ENCODE peak calls at places on chromosomes 6 and 20, in nine cellular contexts. I is psoas muscle, O is lower leg skin, T is adrenal gland, X is Panc1, P is cardiac fibroblast, A is transverse colon, C is neural progenitor cell, R is hepatocyte. K is an unnamed sample.

GRCh38 chr6:67459556-67459955 is 1175.5 kb upstream of the ADGRB3 start:
- DNase-seq in I (no peak), O (no peak), T (no peak), X (no peak), P (no peak), A (no peak), C (no peak), R (no peak), K (no peak)

GRCh38 chr6:150600302-150601017 is 775 bp downstream of the PLEKHG1 start:
- DNase-seq in I (peak), O (peak), T (peak), X (peak), P (peak), A (peak), C (peak), R (peak), K (peak)

GRCh38 chr6:115004982-115005381 is 662.2 kb upstream of the HS3ST5 start:
- DNase-seq in I (no peak), O (no peak), T (no peak), X (no peak), P (no peak), A (no peak), C (peak), R (no peak), K (no peak)

GRCh38 chr20:58712116-58712822 is 19.7 kb downstream of the NPEPL1 start:
- DNase-seq in I (no peak), O (peak), T (peak), X (no peak), P (no peak), A (peak), C (no peak), R (peak), K (peak)

GRCh38 chr6:149028767-149029405 is 282.1 kb downstream of the UST start:
- DNase-seq in I (no peak), O (peak), T (peak), X (peak), P (peak), A (peak), C (peak), R (peak), K (no peak)

GRCh38 chr6:35774116-35774794 is 2.1 kb upstream of the CLPSL2 start:
- DNase-seq in I (no peak), O (no peak), T (no peak), X (no peak), P (no peak), A (no peak), C (no peak), R (no peak), K (peak)

GRCh38 chr6:24574809-24575208 is 71.2 kb downstream of the KIAA0319 start:
- DNase-seq in I (no peak), O (no peak), T (no peak), X (no peak), P (no peak), A (no peak), C (no peak), R (no peak), K (no peak)

GRCh38 chr6:15420959-15421438 is 175.1 kb downstream of the JARID2 start:
- DNase-seq in I (no peak), O (no peak), T (no peak), X (no peak), P (no peak), A (no peak), C (no peak), R (no peak), K (no peak)

GRCh38 chr6:44264154-44265002 is 973 bp downstream of the NFKBIE start:
- DNase-seq in I (no peak), O (no peak), T (no peak), X (no peak), P (peak), A (peak), C (no peak), R (no peak), K (no peak)

GRCh38 chr6:139852484-139853140 is 478.2 kb upstream of the CITED2 start:
- DNase-seq in I (no peak), O (no peak), T (no peak), X (no peak), P (peak), A (peak), C (no peak), R (peak), K (no peak)

DNA sequence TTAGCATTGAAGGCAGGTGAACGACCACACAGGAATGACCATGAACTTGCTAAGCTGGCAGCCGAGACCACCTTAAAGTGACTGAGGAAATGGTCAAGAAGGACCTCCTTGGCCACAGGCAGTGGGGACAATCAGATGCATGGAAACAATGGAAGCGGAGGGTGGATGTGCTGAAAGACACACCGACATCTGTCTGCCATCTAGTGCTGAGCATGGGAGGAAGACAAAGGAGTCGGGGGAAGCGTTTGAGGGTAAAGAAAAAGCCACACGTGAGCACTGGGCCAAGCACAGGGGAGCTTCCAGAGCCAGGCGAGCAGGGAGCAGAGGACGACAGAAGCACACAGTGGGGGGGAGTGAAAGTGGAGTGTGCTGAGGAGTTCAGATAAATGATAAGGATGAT is 367.8 kb downstream of the ZFAND3 start:
- DNase-seq in I (no peak), O (no peak), T (no peak), X (no peak), P (no peak), A (no peak), C (peak), R (no peak), K (no peak)
- TF ChIP-seq CTCF in I (no peak), O (no peak), T (no peak), X (no peak), P (no peak), A (no peak), C (peak), R (peak), K (no peak)

GRCh38 chr20:34302723-34303528 is at the start of gene AHCY:
- DNase-seq in I (peak), O (peak), T (peak), X (peak), P (peak), A (peak), C (peak), R (peak), K (peak)

GRCh38 chr20:34299925-34300806 is 3.0 kb downstream of the AHCY start:
- DNase-seq in I (no peak), O (no peak), T (no peak), X (no peak), P (peak), A (no peak), C (no peak), R (peak), K (no peak)

GRCh38 chr20:34302312-34302722 is 838 bp downstream of the AHCY start:
- DNase-seq in I (no peak), O (no peak), T (no peak), X (no peak), P (peak), A (no peak), C (peak), R (peak), K (no peak)

GRCh38 chr20:34301587-34302311 is 1.4 kb downstream of the AHCY start:
- DNase-seq in I (no peak), O (no peak), T (no peak), X (no peak), P (no peak), A (peak), C (no peak), R (no peak), K (no peak)

DNA sequence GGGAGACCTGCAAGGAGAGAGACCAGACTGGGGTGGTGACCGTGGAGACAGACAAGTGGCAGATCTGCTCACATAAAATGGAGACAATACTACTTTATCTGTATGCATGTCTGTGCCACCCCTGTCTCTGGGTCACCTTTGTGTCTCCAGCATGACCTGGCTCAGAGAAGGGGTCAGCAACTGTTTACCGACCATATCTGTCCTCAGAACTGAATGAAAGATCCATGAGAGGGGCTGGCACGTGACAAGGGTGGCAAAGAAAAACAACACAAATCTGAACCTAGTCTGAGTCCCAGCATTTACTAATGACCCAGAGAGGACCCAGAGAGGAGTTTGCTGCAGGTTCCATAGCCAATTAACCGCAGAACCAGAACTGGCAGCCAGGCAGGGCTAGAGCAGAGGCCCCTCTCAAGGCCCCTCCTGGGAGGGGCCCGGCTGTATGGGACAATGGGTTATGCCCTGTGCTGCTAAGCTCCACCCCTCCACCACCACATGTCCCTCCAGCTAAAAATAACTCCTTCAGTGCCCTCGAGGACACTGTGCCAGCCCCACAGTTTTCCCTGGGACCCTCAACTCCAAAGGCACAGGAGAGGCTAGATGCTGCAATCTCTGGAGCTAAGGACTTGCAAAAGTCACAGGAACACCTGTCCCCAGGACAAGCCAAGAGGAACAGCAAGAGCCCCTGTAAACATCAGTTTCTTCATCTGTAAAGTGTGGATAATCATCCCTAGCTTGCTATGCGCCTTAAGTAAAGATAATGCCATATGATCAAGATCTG is 2.2 kb downstream of the AHCY start:
- DNase-seq in I (no peak), O (no peak), T (no peak), X (no peak), P (no peak), A (no peak), C (no peak), R (peak), K (no peak)
- H3K4me3 ChIP-seq in I (peak), O (no peak), T (no peak), X (peak), P (no peak), A (no peak), C (no peak), R (no peak), K (no peak)

GRCh38 chr6:121351911-121352310 is 17.6 kb upstream of the TBC1D32 start:
- DNase-seq in I (no peak), O (no peak), T (no peak), X (no peak), P (no peak), A (no peak), C (no peak), R (no peak), K (no peak)

GRCh38 chr6:121349596-121349995 is 15.3 kb upstream of the TBC1D32 start:
- DNase-seq in I (no peak), O (no peak), T (no peak), X (no peak), P (no peak), A (no peak), C (no peak), R (no peak), K (no peak)

GRCh38 chr6:121356575-121356974 is 22.3 kb upstream of the TBC1D32 start:
- DNase-seq in I (no peak), O (no peak), T (no peak), X (no peak), P (no peak), A (no peak), C (no peak), R (no peak), K (no peak)

DNA sequence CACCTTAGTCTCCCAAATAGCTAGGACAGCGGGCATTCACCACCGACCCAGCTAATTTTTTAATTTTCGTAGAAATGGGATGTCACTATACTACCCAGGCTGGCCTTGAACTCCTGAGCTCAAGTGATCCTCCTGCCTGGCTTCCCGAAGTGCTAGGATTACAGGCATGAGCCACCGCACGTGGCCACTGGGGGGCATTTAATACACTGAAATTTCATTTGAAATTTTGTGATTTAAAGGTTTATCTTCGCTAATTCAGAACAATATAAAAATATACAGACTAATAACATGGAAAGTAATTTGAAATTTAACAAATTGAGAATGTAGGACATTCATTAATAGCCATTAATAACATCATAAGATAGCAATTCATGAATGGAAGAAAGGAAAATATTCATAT is 20.5 kb upstream of the TBC1D32 start:
- DNase-seq in I (no peak), O (no peak), T (peak), X (no peak), P (peak), A (no peak), C (no peak), R (no peak), K (no peak)
- TF ChIP-seq CTCF in I (no peak), O (no peak), T (peak), X (peak), P (peak), A (peak), C (peak), R (no peak), K (no peak)

DNA sequence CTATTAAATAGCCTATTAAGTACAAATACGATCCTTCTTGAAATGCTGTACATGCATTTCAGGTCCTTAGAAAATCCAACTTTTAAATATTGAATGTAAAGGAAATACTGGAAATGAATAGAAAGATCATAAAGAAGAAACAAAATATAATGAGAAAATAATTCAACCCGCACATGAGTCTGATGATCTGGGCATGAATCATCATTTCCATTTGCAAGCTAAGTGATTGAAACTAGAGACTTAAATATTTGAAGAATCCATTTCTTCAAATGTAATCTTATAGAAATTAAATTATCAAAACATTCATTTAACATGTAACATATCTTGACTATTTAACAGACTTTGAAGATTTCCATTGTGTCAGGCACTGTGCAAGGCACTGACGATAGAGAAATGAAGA is 977.0 kb downstream of the TFAP2A start:
- DNase-seq in I (no peak), O (no peak), T (no peak), X (no peak), P (peak), A (no peak), C (no peak), R (no peak), K (no peak)
- H3K4me3 ChIP-seq in I (no peak), O (no peak), T (peak), X (no peak), P (no peak), A (no peak), C (no peak), R (no peak), K (no peak)

GRCh38 chr6:107116923-107117417 is 1.7 kb upstream of the BEND3 start:
- DNase-seq in I (no peak), O (no peak), T (no peak), X (no peak), P (no peak), A (no peak), C (no peak), R (no peak), K (no peak)

GRCh38 chr6:107114213-107114871 is 973 bp downstream of the BEND3 start:
- DNase-seq in I (peak), O (peak), T (peak), X (no peak), P (peak), A (peak), C (peak), R (peak), K (peak)

GRCh38 chr6:107115695-107116327 is 496 bp upstream of the BEND3 start:
- DNase-seq in I (peak), O (no peak), T (peak), X (no peak), P (peak), A (peak), C (peak), R (peak), K (no peak)

GRCh38 chr6:107114872-107115694 is at the start of gene BEND3:
- DNase-seq in I (peak), O (no peak), T (peak), X (no peak), P (no peak), A (peak), C (peak), R (peak), K (no peak)

GRCh38 chr6:107116328-107116892 is 1.1 kb upstream of the BEND3 start:
- DNase-seq in I (peak), O (no peak), T (peak), X (no peak), P (peak), A (peak), C (peak), R (peak), K (no peak)
- TF ChIP-seq CTCF in I (peak), O (no peak), T (no peak), X (no peak), P (peak), A (no peak), C (no peak), R (peak), K (no peak)

GRCh38 chr6:47736083-47736700 is 37.8 kb downstream of the ADGRF4 start:
- DNase-seq in I (no peak), O (no peak), T (no peak), X (no peak), P (peak), A (peak), C (no peak), R (no peak), K (no peak)
- H3K4me3 ChIP-seq in I (no peak), O (no peak), T (no peak), X (no peak), P (no peak), A (no peak), C (no peak), R (no peak), K (no peak)

GRCh38 chr6:106764353-106764980 is 135.1 kb downstream of the QRSL1 start:
- DNase-seq in I (no peak), O (no peak), T (no peak), X (no peak), P (no peak), A (no peak), C (no peak), R (no peak), K (no peak)
- TF ChIP-seq CTCF in I (no peak), O (no peak), T (no peak), X (no peak), P (no peak), A (no peak), C (no peak), R (no peak), K (no peak)

GRCh38 chr6:137768935-137769334 is 98.1 kb upstream of the TNFAIP3 start:
- DNase-seq in I (no peak), O (no peak), T (no peak), X (no peak), P (no peak), A (no peak), C (no peak), R (no peak), K (no peak)
- H3K4me3 ChIP-seq in I (no peak), O (no peak), T (no peak), X (no peak), P (no peak), A (no peak), C (no peak), R (no peak), K (no peak)

DNA sequence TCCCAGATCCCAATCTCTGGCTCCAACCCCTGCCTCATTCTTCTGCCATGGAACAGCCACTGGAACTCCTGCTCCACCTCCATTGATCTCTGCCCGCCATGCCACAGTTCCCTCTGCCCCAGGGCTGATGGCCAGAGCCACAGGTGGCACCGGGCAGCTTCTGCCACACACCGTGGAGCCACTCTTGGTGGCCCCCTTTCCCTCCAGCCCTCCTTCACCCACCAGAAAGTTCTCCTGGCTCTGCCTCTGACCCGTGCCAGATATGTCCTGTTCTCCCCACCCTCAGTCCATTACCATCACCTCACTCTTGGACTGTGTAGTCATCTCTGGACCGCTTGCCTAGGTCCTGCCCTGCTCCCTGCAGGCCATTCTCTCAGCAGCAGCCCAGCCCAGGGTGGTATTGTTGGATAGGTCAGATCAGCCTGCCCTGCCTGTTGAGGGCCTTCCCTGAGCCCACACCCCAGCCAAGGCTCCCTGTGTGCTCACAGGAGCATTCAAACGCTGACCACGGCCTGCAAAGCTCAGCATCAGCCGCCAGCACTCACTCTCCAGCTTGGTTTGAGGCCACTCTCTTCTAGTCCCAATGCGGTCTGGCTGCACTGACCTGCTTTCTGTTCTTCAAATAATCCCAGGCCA is 16.8 kb upstream of the SYNDIG1 start:
- DNase-seq in I (no peak), O (no peak), T (no peak), X (no peak), P (no peak), A (no peak), C (no peak), R (no peak), K (no peak)
- TF ChIP-seq CTCF in I (no peak), O (no peak), T (no peak), X (no peak), P (no peak), A (no peak), C (no peak), R (no peak), K (no peak)